ENCODE peak calls at places on chromosome 21, in four cellular contexts. One of them, this sample, is unnamed.

GRCh38 chr21:46061950-46062349 is 36.0 kb upstream of the COL6A2 start:
- DNase-seq in heart right ventricle: no peak
- DNase-seq in prostate gland: no peak
- DNase-seq in NCI-H1105 treated with DMSO at 0.1 percent for 48 hours: no peak
- DNase-seq in this sample: no peak

GRCh38 chr21:26124421-26124833 is 46.1 kb downstream of the APP start:
- DNase-seq in heart right ventricle: no peak
- DNase-seq in prostate gland: no peak
- DNase-seq in NCI-H1105 treated with DMSO at 0.1 percent for 48 hours: peak
- DNase-seq in this sample: no peak

GRCh38 chr21:44982558-44983244 is 42.9 kb downstream of the SLX9 start:
- DNase-seq in heart right ventricle: peak
- DNase-seq in prostate gland: no peak
- DNase-seq in NCI-H1105 treated with DMSO at 0.1 percent for 48 hours: no peak
- DNase-seq in this sample: peak

GRCh38 chr21:15026370-15026769 is 38.4 kb downstream of the NRIP1 start:
- DNase-seq in heart right ventricle: no peak
- DNase-seq in prostate gland: no peak
- DNase-seq in NCI-H1105 treated with DMSO at 0.1 percent for 48 hours: no peak
- DNase-seq in this sample: no peak

GRCh38 chr21:44487831-44488230 is 32.5 kb downstream of the LRRC3 start:
- DNase-seq in heart right ventricle: no peak
- DNase-seq in prostate gland: no peak
- DNase-seq in NCI-H1105 treated with DMSO at 0.1 percent for 48 hours: no peak
- DNase-seq in this sample: no peak

GRCh38 chr21:16370176-16370575 is 640.4 kb downstream of the USP25 start:
- DNase-seq in heart right ventricle: no peak
- DNase-seq in prostate gland: no peak
- DNase-seq in NCI-H1105 treated with DMSO at 0.1 percent for 48 hours: no peak
- DNase-seq in this sample: no peak

GRCh38 chr21:41832230-41833137 is 46.7 kb downstream of the PRDM15 start:
- DNase-seq in heart right ventricle: no peak
- DNase-seq in prostate gland: no peak
- DNase-seq in NCI-H1105 treated with DMSO at 0.1 percent for 48 hours: no peak
- DNase-seq in this sample: no peak

GRCh38 chr21:46139686-46140085 is 15.7 kb downstream of the FTCD start:
- DNase-seq in heart right ventricle: peak
- DNase-seq in prostate gland: no peak
- DNase-seq in NCI-H1105 treated with DMSO at 0.1 percent for 48 hours: no peak
- DNase-seq in this sample: no peak

GRCh38 chr21:42158846-42159245 is 60.1 kb upstream of the ABCG1 start:
- DNase-seq in heart right ventricle: no peak
- DNase-seq in prostate gland: no peak
- DNase-seq in NCI-H1105 treated with DMSO at 0.1 percent for 48 hours: no peak
- DNase-seq in this sample: no peak

GRCh38 chr21:43959231-43960041 is 52.7 kb upstream of the TRAPPC10 start:
- DNase-seq in heart right ventricle: no peak
- DNase-seq in prostate gland: no peak
- DNase-seq in NCI-H1105 treated with DMSO at 0.1 percent for 48 hours: no peak
- DNase-seq in this sample: no peak

GRCh38 chr21:28256420-28256831 is 736.3 kb downstream of the LTN1 start:
- DNase-seq in heart right ventricle: no peak
- DNase-seq in prostate gland: no peak
- DNase-seq in NCI-H1105 treated with DMSO at 0.1 percent for 48 hours: no peak
- DNase-seq in this sample: no peak

GRCh38 chr21:15250384-15250783 is 185.6 kb upstream of the NRIP1 start:
- DNase-seq in heart right ventricle: no peak
- DNase-seq in prostate gland: no peak
- DNase-seq in NCI-H1105 treated with DMSO at 0.1 percent for 48 hours: no peak
- DNase-seq in this sample: no peak

GRCh38 chr21:26169061-26169610 is 1.4 kb downstream of the APP start:
- DNase-seq in heart right ventricle: no peak
- DNase-seq in prostate gland: peak
- DNase-seq in NCI-H1105 treated with DMSO at 0.1 percent for 48 hours: peak
- DNase-seq in this sample: peak

GRCh38 chr21:36132691-36133090 is 2.2 kb upstream of the CBR3 start:
- DNase-seq in heart right ventricle: no peak
- DNase-seq in prostate gland: no peak
- DNase-seq in NCI-H1105 treated with DMSO at 0.1 percent for 48 hours: no peak
- DNase-seq in this sample: no peak

GRCh38 chr21:32962286-32962685 is 63.4 kb upstream of the OLIG2 start:
- DNase-seq in heart right ventricle: no peak
- DNase-seq in prostate gland: no peak
- DNase-seq in NCI-H1105 treated with DMSO at 0.1 percent for 48 hours: no peak
- DNase-seq in this sample: no peak

GRCh38 chr21:33169360-33169759 is 60.4 kb upstream of the IFNAR2 start:
- DNase-seq in heart right ventricle: no peak
- DNase-seq in prostate gland: no peak
- DNase-seq in NCI-H1105 treated with DMSO at 0.1 percent for 48 hours: no peak
- DNase-seq in this sample: no peak

GRCh38 chr21:36640260-36641244 is 58.4 kb upstream of the SIM2 start:
- DNase-seq in heart right ventricle: no peak
- DNase-seq in prostate gland: no peak
- DNase-seq in NCI-H1105 treated with DMSO at 0.1 percent for 48 hours: no peak
- DNase-seq in this sample: no peak

GRCh38 chr21:45453308-45453950 is 48.5 kb downstream of the COL18A1 start:
- DNase-seq in heart right ventricle: no peak
- DNase-seq in prostate gland: no peak
- DNase-seq in NCI-H1105 treated with DMSO at 0.1 percent for 48 hours: no peak
- DNase-seq in this sample: no peak

GRCh38 chr21:46552274-46552673 is 52.6 kb downstream of the S100B start:
- DNase-seq in heart right ventricle: no peak
- DNase-seq in prostate gland: no peak
- DNase-seq in NCI-H1105 treated with DMSO at 0.1 percent for 48 hours: no peak
- DNase-seq in this sample: peak

GRCh38 chr21:38472709-38473108 is 25.6 kb downstream of the ERG start:
- DNase-seq in heart right ventricle: no peak
- DNase-seq in prostate gland: no peak
- DNase-seq in NCI-H1105 treated with DMSO at 0.1 percent for 48 hours: no peak
- DNase-seq in this sample: no peak